ENCODE peak calls at places on chromosome 5, in five cellular contexts. One of them, this sample, is unnamed.

GRCh38 chr5:34571380-34572041 is 84.6 kb upstream of the RAI14 start:
- DNase-seq in CD4-positive, alpha-beta memory T cell: no peak
- DNase-seq in sigmoid colon: no peak
- DNase-seq in substantia nigra: no peak
- DNase-seq in HCT116: no peak
- DNase-seq in this sample: no peak

GRCh38 chr5:76615759-76616158 is 7.4 kb downstream of the F2RL2 start:
- DNase-seq in CD4-positive, alpha-beta memory T cell: no peak
- DNase-seq in sigmoid colon: no peak
- DNase-seq in substantia nigra: no peak
- DNase-seq in HCT116: no peak
- DNase-seq in this sample: no peak

GRCh38 chr5:23466401-23466886 is 41.0 kb upstream of the PRDM9 start:
- DNase-seq in CD4-positive, alpha-beta memory T cell: no peak
- DNase-seq in sigmoid colon: no peak
- DNase-seq in substantia nigra: no peak
- DNase-seq in HCT116: no peak
- DNase-seq in this sample: peak

GRCh38 chr5:154421868-154422267 is 23.9 kb upstream of the SAP30L start:
- DNase-seq in CD4-positive, alpha-beta memory T cell: no peak
- DNase-seq in sigmoid colon: no peak
- DNase-seq in substantia nigra: peak
- DNase-seq in HCT116: peak
- DNase-seq in this sample: no peak

GRCh38 chr5:107719207-107719606 is 48.5 kb upstream of the EFNA5 start:
- DNase-seq in CD4-positive, alpha-beta memory T cell: no peak
- DNase-seq in sigmoid colon: no peak
- DNase-seq in substantia nigra: no peak
- DNase-seq in HCT116: no peak
- DNase-seq in this sample: no peak

GRCh38 chr5:65971643-65972042 is 45.3 kb downstream of the ERBIN start:
- DNase-seq in CD4-positive, alpha-beta memory T cell: no peak
- DNase-seq in sigmoid colon: no peak
- DNase-seq in substantia nigra: no peak
- DNase-seq in HCT116: no peak
- DNase-seq in this sample: no peak

GRCh38 chr5:154418344-154418820 is 27.4 kb upstream of the SAP30L start:
- DNase-seq in CD4-positive, alpha-beta memory T cell: no peak
- DNase-seq in sigmoid colon: no peak
- DNase-seq in substantia nigra: no peak
- DNase-seq in HCT116: no peak
- DNase-seq in this sample: no peak

GRCh38 chr5:43041669-43042175 is 1.6 kb upstream of the ANXA2R start:
- DNase-seq in CD4-positive, alpha-beta memory T cell: no peak
- DNase-seq in sigmoid colon: peak
- DNase-seq in substantia nigra: peak
- DNase-seq in HCT116: no peak
- DNase-seq in this sample: no peak

GRCh38 chr5:139648205-139649081 is at the start of gene CXXC5:
- DNase-seq in CD4-positive, alpha-beta memory T cell: peak
- DNase-seq in sigmoid colon: peak
- DNase-seq in substantia nigra: peak
- DNase-seq in HCT116: no peak
- DNase-seq in this sample: no peak

GRCh38 chr5:106258591-106259125 is 1412.1 kb downstream of the EFNA5 start:
- DNase-seq in CD4-positive, alpha-beta memory T cell: no peak
- DNase-seq in sigmoid colon: no peak
- DNase-seq in substantia nigra: no peak
- DNase-seq in HCT116: peak
- DNase-seq in this sample: no peak

GRCh38 chr5:150468206-150468605 is 18.7 kb upstream of the RPS14 start:
- DNase-seq in CD4-positive, alpha-beta memory T cell: no peak
- DNase-seq in sigmoid colon: no peak
- DNase-seq in substantia nigra: no peak
- DNase-seq in HCT116: no peak
- DNase-seq in this sample: no peak

GRCh38 chr5:109688999-109689739 is 558 bp upstream of the MAN2A1 start:
- DNase-seq in CD4-positive, alpha-beta memory T cell: peak
- DNase-seq in sigmoid colon: peak
- DNase-seq in substantia nigra: peak
- DNase-seq in HCT116: peak
- DNase-seq in this sample: peak

GRCh38 chr5:150053231-150053626 is 33.1 kb downstream of the CSF1R start:
- DNase-seq in CD4-positive, alpha-beta memory T cell: no peak
- DNase-seq in sigmoid colon: no peak
- DNase-seq in substantia nigra: peak
- DNase-seq in HCT116: no peak
- DNase-seq in this sample: no peak

GRCh38 chr5:94021246-94021645 is 279.8 kb upstream of the POU5F2 start:
- DNase-seq in CD4-positive, alpha-beta memory T cell: no peak
- DNase-seq in sigmoid colon: no peak
- DNase-seq in substantia nigra: no peak
- DNase-seq in HCT116: peak
- DNase-seq in this sample: peak

GRCh38 chr5:348726-349125 is 27.2 kb downstream of the AHRR start:
- DNase-seq in CD4-positive, alpha-beta memory T cell: no peak
- DNase-seq in sigmoid colon: no peak
- DNase-seq in substantia nigra: no peak
- DNase-seq in HCT116: no peak
- DNase-seq in this sample: no peak

GRCh38 chr5:157476699-157477408 is 16.8 kb downstream of the NIPAL4 start:
- DNase-seq in CD4-positive, alpha-beta memory T cell: peak
- DNase-seq in sigmoid colon: peak
- DNase-seq in substantia nigra: peak
- DNase-seq in HCT116: peak
- DNase-seq in this sample: no peak

DNA sequence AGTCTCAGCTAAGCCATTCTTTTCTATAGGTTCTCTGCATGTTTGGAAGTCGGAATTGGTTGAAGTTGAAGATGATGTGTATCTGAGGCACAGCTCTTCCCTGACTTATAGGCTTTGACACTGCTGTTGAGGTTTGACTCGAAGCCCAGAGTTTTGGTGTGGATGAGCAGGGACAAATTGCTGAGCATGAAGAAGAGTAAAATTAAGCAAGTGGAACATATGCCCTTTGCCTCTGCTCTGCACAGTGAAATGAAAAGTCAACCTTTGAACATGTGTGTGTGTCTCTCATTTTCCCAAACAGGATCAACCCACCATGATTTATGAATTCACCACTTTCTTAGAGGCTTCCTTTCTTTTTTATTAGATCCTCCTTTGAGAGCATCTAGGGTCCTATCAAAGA is 8.5 kb downstream of the HMHB1 start:
- DNase-seq in CD4-positive, alpha-beta memory T cell: no peak
- DNase-seq in sigmoid colon: no peak
- DNase-seq in substantia nigra: no peak
- DNase-seq in HCT116: no peak
- DNase-seq in this sample: no peak
- H3K27ac ChIP-seq in CD4-positive, alpha-beta memory T cell: no peak
- H3K27ac ChIP-seq in sigmoid colon: no peak
- H3K27ac ChIP-seq in substantia nigra: no peak
- H3K27ac ChIP-seq in HCT116: no peak
- H3K27ac ChIP-seq in this sample: no peak

GRCh38 chr5:123535648-123536047 is 23.7 kb downstream of the CSNK1G3 start:
- DNase-seq in CD4-positive, alpha-beta memory T cell: no peak
- DNase-seq in sigmoid colon: no peak
- DNase-seq in substantia nigra: no peak
- DNase-seq in HCT116: no peak
- DNase-seq in this sample: no peak

GRCh38 chr5:123538670-123539459 is 26.9 kb downstream of the CSNK1G3 start:
- DNase-seq in CD4-positive, alpha-beta memory T cell: no peak
- DNase-seq in sigmoid colon: no peak
- DNase-seq in substantia nigra: no peak
- DNase-seq in HCT116: no peak
- DNase-seq in this sample: no peak

GRCh38 chr5:123540534-123540933 is 28.6 kb downstream of the CSNK1G3 start:
- DNase-seq in CD4-positive, alpha-beta memory T cell: no peak
- DNase-seq in sigmoid colon: no peak
- DNase-seq in substantia nigra: no peak
- DNase-seq in HCT116: no peak
- DNase-seq in this sample: no peak

GRCh38 chr5:123537256-123537655 is 25.3 kb downstream of the CSNK1G3 start:
- DNase-seq in CD4-positive, alpha-beta memory T cell: no peak
- DNase-seq in sigmoid colon: no peak
- DNase-seq in substantia nigra: no peak
- DNase-seq in HCT116: no peak
- DNase-seq in this sample: no peak

GRCh38 chr5:123537845-123538244 is 25.9 kb downstream of the CSNK1G3 start:
- DNase-seq in CD4-positive, alpha-beta memory T cell: no peak
- DNase-seq in sigmoid colon: no peak
- DNase-seq in substantia nigra: no peak
- DNase-seq in HCT116: no peak
- DNase-seq in this sample: no peak
- H3K27ac ChIP-seq in CD4-positive, alpha-beta memory T cell: no peak
- H3K27ac ChIP-seq in sigmoid colon: no peak
- H3K27ac ChIP-seq in substantia nigra: no peak
- H3K27ac ChIP-seq in HCT116: no peak
- H3K27ac ChIP-seq in this sample: no peak

DNA sequence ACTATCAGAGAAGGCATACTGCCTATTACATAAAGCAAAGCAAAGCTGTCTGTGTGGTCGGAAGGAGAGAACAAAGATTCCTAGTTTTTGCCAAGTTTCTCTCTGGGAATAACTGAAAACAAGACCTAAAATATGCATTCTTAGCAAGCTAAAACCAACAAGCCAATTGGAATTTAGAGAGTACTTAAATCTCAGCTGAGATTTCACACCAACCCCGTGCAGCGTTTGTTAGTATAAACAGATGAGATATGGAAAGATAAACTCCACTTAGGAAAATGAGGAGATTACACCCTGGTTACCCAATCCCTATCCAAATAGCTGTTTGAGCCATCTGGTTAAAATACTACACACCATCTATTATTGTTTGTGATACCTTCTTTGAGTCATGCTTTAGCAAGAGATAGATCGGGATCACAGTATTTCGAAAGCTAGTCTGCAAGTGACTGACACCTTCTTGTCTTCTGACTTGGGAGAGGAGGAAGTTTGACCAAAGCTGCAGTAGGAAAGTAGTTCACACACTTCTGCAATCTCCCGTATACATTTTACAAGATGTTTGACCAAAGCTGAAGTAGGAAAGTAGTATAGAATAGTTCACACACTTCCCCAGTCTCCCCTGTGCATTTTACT is 18.2 kb downstream of the FAF2 start:
- DNase-seq in CD4-positive, alpha-beta memory T cell: no peak
- DNase-seq in sigmoid colon: no peak
- DNase-seq in substantia nigra: no peak
- DNase-seq in HCT116: no peak
- DNase-seq in this sample: no peak
- H3K27ac ChIP-seq in CD4-positive, alpha-beta memory T cell: no peak
- H3K27ac ChIP-seq in sigmoid colon: no peak
- H3K27ac ChIP-seq in substantia nigra: no peak
- H3K27ac ChIP-seq in HCT116: no peak
- H3K27ac ChIP-seq in this sample: peak

GRCh38 chr5:163564321-163564924 is 59.0 kb downstream of the MAT2B start:
- DNase-seq in CD4-positive, alpha-beta memory T cell: peak
- DNase-seq in sigmoid colon: no peak
- DNase-seq in substantia nigra: peak
- DNase-seq in HCT116: peak
- DNase-seq in this sample: no peak

GRCh38 chr5:163563112-163563511 is 57.7 kb downstream of the MAT2B start:
- DNase-seq in CD4-positive, alpha-beta memory T cell: no peak
- DNase-seq in sigmoid colon: no peak
- DNase-seq in substantia nigra: no peak
- DNase-seq in HCT116: no peak
- DNase-seq in this sample: no peak

GRCh38 chr5:163565492-163565891 is 60.1 kb downstream of the MAT2B start:
- DNase-seq in CD4-positive, alpha-beta memory T cell: no peak
- DNase-seq in sigmoid colon: no peak
- DNase-seq in substantia nigra: no peak
- DNase-seq in HCT116: no peak
- DNase-seq in this sample: no peak

GRCh38 chr5:163563880-163564279 is 58.5 kb downstream of the MAT2B start:
- DNase-seq in CD4-positive, alpha-beta memory T cell: no peak
- DNase-seq in sigmoid colon: no peak
- DNase-seq in substantia nigra: no peak
- DNase-seq in HCT116: no peak
- DNase-seq in this sample: no peak

GRCh38 chr5:163561339-163561738 is 55.9 kb downstream of the MAT2B start:
- DNase-seq in CD4-positive, alpha-beta memory T cell: no peak
- DNase-seq in sigmoid colon: no peak
- DNase-seq in substantia nigra: no peak
- DNase-seq in HCT116: no peak
- DNase-seq in this sample: no peak
- H3K27ac ChIP-seq in CD4-positive, alpha-beta memory T cell: no peak
- H3K27ac ChIP-seq in sigmoid colon: no peak
- H3K27ac ChIP-seq in substantia nigra: no peak
- H3K27ac ChIP-seq in HCT116: no peak
- H3K27ac ChIP-seq in this sample: no peak

GRCh38 chr5:96509721-96510383 is 76.8 kb upstream of the PCSK1 start:
- DNase-seq in CD4-positive, alpha-beta memory T cell: no peak
- DNase-seq in sigmoid colon: no peak
- DNase-seq in substantia nigra: no peak
- DNase-seq in HCT116: no peak
- DNase-seq in this sample: peak

GRCh38 chr5:96507128-96507527 is 74.1 kb upstream of the PCSK1 start:
- DNase-seq in CD4-positive, alpha-beta memory T cell: no peak
- DNase-seq in sigmoid colon: no peak
- DNase-seq in substantia nigra: no peak
- DNase-seq in HCT116: no peak
- DNase-seq in this sample: no peak

GRCh38 chr5:96509313-96509712 is 76.3 kb upstream of the PCSK1 start:
- DNase-seq in CD4-positive, alpha-beta memory T cell: no peak
- DNase-seq in sigmoid colon: no peak
- DNase-seq in substantia nigra: no peak
- DNase-seq in HCT116: no peak
- DNase-seq in this sample: no peak
- H3K27ac ChIP-seq in CD4-positive, alpha-beta memory T cell: no peak
- H3K27ac ChIP-seq in sigmoid colon: peak
- H3K27ac ChIP-seq in substantia nigra: no peak
- H3K27ac ChIP-seq in HCT116: no peak
- H3K27ac ChIP-seq in this sample: peak

GRCh38 chr5:40813698-40814281 is 15.6 kb upstream of the PRKAA1 start:
- DNase-seq in CD4-positive, alpha-beta memory T cell: no peak
- DNase-seq in sigmoid colon: no peak
- DNase-seq in substantia nigra: no peak
- DNase-seq in HCT116: no peak
- DNase-seq in this sample: no peak

DNA sequence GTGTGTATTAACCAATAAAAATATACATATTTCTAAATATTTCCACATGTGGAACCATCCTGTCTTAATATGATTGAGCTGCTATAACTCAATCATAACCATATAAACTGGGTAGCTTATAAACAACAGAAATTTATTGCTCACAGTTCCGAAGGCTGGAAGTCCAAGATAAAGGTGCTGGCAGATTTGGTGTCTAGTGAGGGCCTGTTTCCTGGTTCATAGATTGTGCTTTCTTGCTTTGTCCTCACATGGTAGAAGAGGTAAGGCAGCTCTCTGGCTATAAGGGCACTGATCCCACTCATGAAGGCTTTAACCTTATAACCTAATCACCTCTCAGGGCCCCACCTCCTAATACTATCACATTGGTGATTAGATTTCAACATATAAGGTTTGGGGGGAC is 14.0 kb upstream of the PRKAA1 start:
- DNase-seq in CD4-positive, alpha-beta memory T cell: no peak
- DNase-seq in sigmoid colon: no peak
- DNase-seq in substantia nigra: no peak
- DNase-seq in HCT116: no peak
- DNase-seq in this sample: no peak
- H3K27ac ChIP-seq in CD4-positive, alpha-beta memory T cell: no peak
- H3K27ac ChIP-seq in sigmoid colon: no peak
- H3K27ac ChIP-seq in substantia nigra: no peak
- H3K27ac ChIP-seq in HCT116: no peak
- H3K27ac ChIP-seq in this sample: no peak

GRCh38 chr5:7010578-7010977 is 297.3 kb downstream of the TENT4A start:
- DNase-seq in CD4-positive, alpha-beta memory T cell: no peak
- DNase-seq in sigmoid colon: no peak
- DNase-seq in substantia nigra: no peak
- DNase-seq in HCT116: no peak
- DNase-seq in this sample: no peak
- H3K27ac ChIP-seq in CD4-positive, alpha-beta memory T cell: no peak
- H3K27ac ChIP-seq in sigmoid colon: no peak
- H3K27ac ChIP-seq in substantia nigra: no peak
- H3K27ac ChIP-seq in HCT116: no peak
- H3K27ac ChIP-seq in this sample: no peak

This sample was measured in epithelial cell of prostate.